ENCODE peak calls at places on chromosome 16, in four cellular contexts. One of them, this sample, is unnamed.

GRCh38 chr16:57704905-57705852 is 10.6 kb downstream of the DRC7 start:
- DNase-seq in AG04450: no peak
- DNase-seq in heart right ventricle: no peak
- DNase-seq in heart left ventricle: no peak
- DNase-seq in this sample: no peak

GRCh38 chr16:84879569-84880487 is 60.0 kb downstream of the CRISPLD2 start:
- DNase-seq in heart left ventricle: no peak
- DNase-seq in heart right ventricle: no peak
- DNase-seq in AG04450: no peak
- DNase-seq in this sample: no peak

GRCh38 chr16:86577314-86577971 is 906 bp upstream of the FOXL1 start:
- DNase-seq in heart right ventricle: no peak
- DNase-seq in heart left ventricle: no peak
- DNase-seq in AG04450: peak
- DNase-seq in this sample: no peak

GRCh38 chr16:80664226-80664625 is 123.4 kb downstream of the DYNLRB2 start:
- DNase-seq in AG04450: no peak
- DNase-seq in heart right ventricle: no peak
- DNase-seq in heart left ventricle: no peak
- DNase-seq in this sample: no peak

GRCh38 chr16:78647019-78647418 is 547.6 kb downstream of the WWOX start:
- DNase-seq in AG04450: no peak
- DNase-seq in heart left ventricle: peak
- DNase-seq in heart right ventricle: peak
- DNase-seq in this sample: no peak

GRCh38 chr16:58448890-58449289 is 51.1 kb upstream of the NDRG4 start:
- DNase-seq in heart right ventricle: no peak
- DNase-seq in heart left ventricle: no peak
- DNase-seq in AG04450: no peak
- DNase-seq in this sample: no peak

GRCh38 chr16:4338125-4338582 is 13.0 kb downstream of the PAM16 start:
- DNase-seq in AG04450: no peak
- DNase-seq in heart left ventricle: no peak
- DNase-seq in heart right ventricle: no peak
- DNase-seq in this sample: peak

GRCh38 chr16:30775381-30776099 is 11.5 kb downstream of the ZNF629 start:
- DNase-seq in AG04450: no peak
- DNase-seq in heart left ventricle: peak
- DNase-seq in heart right ventricle: peak
- DNase-seq in this sample: peak

GRCh38 chr16:23079683-23080221 is 69.5 kb downstream of the USP31 start:
- DNase-seq in AG04450: no peak
- DNase-seq in heart right ventricle: no peak
- DNase-seq in heart left ventricle: no peak
- DNase-seq in this sample: no peak

GRCh38 chr16:29738514-29738913 is 7.3 kb downstream of the C16orf54 start:
- DNase-seq in heart left ventricle: no peak
- DNase-seq in heart right ventricle: no peak
- DNase-seq in AG04450: no peak
- DNase-seq in this sample: no peak

GRCh38 chr16:80259289-80259805 is 281.4 kb upstream of the DYNLRB2 start:
- DNase-seq in heart left ventricle: no peak
- DNase-seq in heart right ventricle: no peak
- DNase-seq in AG04450: no peak
- DNase-seq in this sample: no peak

GRCh38 chr16:28163699-28164584 is 47.8 kb downstream of the XPO6 start:
- DNase-seq in AG04450: no peak
- DNase-seq in heart left ventricle: no peak
- DNase-seq in heart right ventricle: no peak
- DNase-seq in this sample: no peak

GRCh38 chr16:75385507-75386152 is 47.7 kb downstream of the CFDP1 start:
- DNase-seq in AG04450: peak
- DNase-seq in heart left ventricle: no peak
- DNase-seq in heart right ventricle: peak
- DNase-seq in this sample: no peak

GRCh38 chr16:65212240-65212639 is 90.4 kb upstream of the CDH11 start:
- DNase-seq in heart right ventricle: no peak
- DNase-seq in heart left ventricle: no peak
- DNase-seq in AG04450: no peak
- DNase-seq in this sample: no peak

GRCh38 chr16:4500283-4500682 is 24.1 kb downstream of the HMOX2 start:
- DNase-seq in heart right ventricle: no peak
- DNase-seq in AG04450: peak
- DNase-seq in heart left ventricle: no peak
- DNase-seq in this sample: no peak

GRCh38 chr16:81237282-81237681 is 1.2 kb upstream of the BCO1 start:
- DNase-seq in AG04450: no peak
- DNase-seq in heart left ventricle: peak
- DNase-seq in heart right ventricle: peak
- DNase-seq in this sample: no peak

GRCh38 chr16:9372934-9373890 is 281.8 kb downstream of the HAPSTR1 start:
- DNase-seq in heart right ventricle: no peak
- DNase-seq in heart left ventricle: no peak
- DNase-seq in AG04450: no peak
- DNase-seq in this sample: no peak

GRCh38 chr16:69371564-69371963 is 14.2 kb downstream of the TERF2 start:
- DNase-seq in AG04450: no peak
- DNase-seq in heart right ventricle: no peak
- DNase-seq in heart left ventricle: no peak
- DNase-seq in this sample: no peak

GRCh38 chr16:80583466-80583865 is 42.7 kb downstream of the DYNLRB2 start:
- DNase-seq in AG04450: no peak
- DNase-seq in heart left ventricle: no peak
- DNase-seq in heart right ventricle: peak
- DNase-seq in this sample: no peak

GRCh38 chr16:30948956-30949654 is at the start of gene ORAI3:
- DNase-seq in heart left ventricle: peak
- DNase-seq in AG04450: no peak
- DNase-seq in heart right ventricle: peak
- DNase-seq in this sample: peak

GRCh38 chr16:53769185-53769584 is 65.2 kb downstream of the FTO start:
- DNase-seq in heart left ventricle: no peak
- DNase-seq in AG04450: no peak
- DNase-seq in heart right ventricle: no peak
- DNase-seq in this sample: no peak

GRCh38 chr16:30761928-30762902 is at the start of the genes CFAP119 and RNF40:
- DNase-seq in AG04450: peak
- DNase-seq in heart left ventricle: peak
- DNase-seq in heart right ventricle: peak
- DNase-seq in this sample: peak

GRCh38 chr16:30407794-30408534 is 558 bp downstream of the ZNF771 start:
- DNase-seq in heart left ventricle: no peak
- DNase-seq in heart right ventricle: no peak
- DNase-seq in AG04450: no peak
- DNase-seq in this sample: no peak

GRCh38 chr16:61413026-61413425 is 623.2 kb downstream of the CDH8 start:
- DNase-seq in heart left ventricle: no peak
- DNase-seq in heart right ventricle: no peak
- DNase-seq in AG04450: no peak
- DNase-seq in this sample: no peak

GRCh38 chr16:30028438-30029093 is 2.5 kb downstream of the TLCD3B start:
- DNase-seq in AG04450: no peak
- DNase-seq in heart right ventricle: no peak
- DNase-seq in heart left ventricle: peak
- DNase-seq in this sample: no peak

GRCh38 chr16:87369796-87370719 is 13.5 kb downstream of the FBXO31 start:
- DNase-seq in heart left ventricle: no peak
- DNase-seq in AG04450: no peak
- DNase-seq in heart right ventricle: no peak
- DNase-seq in this sample: no peak

GRCh38 chr16:11053916-11054460 is 109.6 kb downstream of the CLEC16A start:
- DNase-seq in heart right ventricle: no peak
- DNase-seq in AG04450: no peak
- DNase-seq in heart left ventricle: no peak
- DNase-seq in this sample: peak

GRCh38 chr16:53089434-53090270 is 34.9 kb downstream of the CHD9 start:
- DNase-seq in heart right ventricle: peak
- DNase-seq in AG04450: no peak
- DNase-seq in heart left ventricle: peak
- DNase-seq in this sample: no peak

GRCh38 chr16:22161999-22162657 is at the start of gene SDR42E2:
- DNase-seq in AG04450: no peak
- DNase-seq in heart left ventricle: no peak
- DNase-seq in heart right ventricle: no peak
- DNase-seq in this sample: peak

GRCh38 chr16:24639769-24640168 is 89.7 kb upstream of the TNRC6A start:
- DNase-seq in heart left ventricle: no peak
- DNase-seq in heart right ventricle: no peak
- DNase-seq in AG04450: no peak
- DNase-seq in this sample: no peak

GRCh38 chr16:24825696-24826095 is 20.1 kb upstream of the SLC5A11 start:
- DNase-seq in AG04450: no peak
- DNase-seq in heart left ventricle: no peak
- DNase-seq in heart right ventricle: no peak
- DNase-seq in this sample: no peak

GRCh38 chr16:59341368-59341767 is 607.3 kb upstream of the GOT2 start:
- DNase-seq in heart left ventricle: no peak
- DNase-seq in heart right ventricle: no peak
- DNase-seq in AG04450: no peak
- DNase-seq in this sample: no peak

GRCh38 chr16:66474750-66475199 is 47.7 kb downstream of the BEAN1 start:
- DNase-seq in heart left ventricle: no peak
- DNase-seq in heart right ventricle: no peak
- DNase-seq in AG04450: no peak
- DNase-seq in this sample: no peak

GRCh38 chr16:81709369-81709900 is 69.7 kb upstream of the PLCG2 start:
- DNase-seq in heart left ventricle: no peak
- DNase-seq in heart right ventricle: no peak
- DNase-seq in AG04450: no peak
- DNase-seq in this sample: peak

GRCh38 chr16:81738831-81739496 is 40.1 kb upstream of the PLCG2 start:
- DNase-seq in heart left ventricle: peak
- DNase-seq in AG04450: no peak
- DNase-seq in heart right ventricle: peak
- DNase-seq in this sample: peak

GRCh38 chr16:11354733-11355574 is 9.7 kb downstream of the RMI2 start:
- DNase-seq in heart right ventricle: no peak
- DNase-seq in AG04450: peak
- DNase-seq in heart left ventricle: no peak
- DNase-seq in this sample: peak

GRCh38 chr16:66370786-66371684 is 4.5 kb downstream of the CDH5 start:
- DNase-seq in AG04450: no peak
- DNase-seq in heart left ventricle: no peak
- DNase-seq in heart right ventricle: no peak
- DNase-seq in this sample: no peak

GRCh38 chr16:80569440-80570105 is 28.8 kb downstream of the DYNLRB2 start:
- DNase-seq in heart right ventricle: no peak
- DNase-seq in heart left ventricle: no peak
- DNase-seq in AG04450: no peak
- DNase-seq in this sample: no peak

GRCh38 chr16:89102035-89102776 is 8.6 kb downstream of the ACSF3 start:
- DNase-seq in heart right ventricle: no peak
- DNase-seq in heart left ventricle: no peak
- DNase-seq in AG04450: no peak
- DNase-seq in this sample: no peak

GRCh38 chr16:89098767-89099430 is 5.2 kb downstream of the ACSF3 start:
- DNase-seq in heart right ventricle: no peak
- DNase-seq in AG04450: no peak
- DNase-seq in heart left ventricle: no peak
- DNase-seq in this sample: no peak

GRCh38 chr16:89101303-89102034 is 7.8 kb downstream of the ACSF3 start:
- DNase-seq in heart left ventricle: no peak
- DNase-seq in AG04450: no peak
- DNase-seq in heart right ventricle: no peak
- DNase-seq in this sample: no peak

GRCh38 chr16:89099905-89100304 is 6.3 kb downstream of the ACSF3 start:
- DNase-seq in heart right ventricle: no peak
- DNase-seq in AG04450: no peak
- DNase-seq in heart left ventricle: no peak
- DNase-seq in this sample: no peak

GRCh38 chr16:89100601-89101302 is 7.1 kb downstream of the ACSF3 start:
- DNase-seq in heart right ventricle: no peak
- DNase-seq in AG04450: no peak
- DNase-seq in heart left ventricle: no peak
- DNase-seq in this sample: no peak
- H3K4me3 ChIP-seq in heart right ventricle: no peak
- H3K4me3 ChIP-seq in AG04450: no peak
- H3K4me3 ChIP-seq in heart left ventricle: no peak
- H3K4me3 ChIP-seq in this sample: no peak

GRCh38 chr16:19883296-19883951 is 1.2 kb downstream of the GPRC5B start:
- DNase-seq in heart right ventricle: peak
- DNase-seq in AG04450: no peak
- DNase-seq in heart left ventricle: peak
- DNase-seq in this sample: no peak
- H3K4me3 ChIP-seq in heart right ventricle: peak
- H3K4me3 ChIP-seq in AG04450: peak
- H3K4me3 ChIP-seq in heart left ventricle: peak
- H3K4me3 ChIP-seq in this sample: peak

GRCh38 chr16:50467559-50467942 is 80.6 kb upstream of the NKD1 start:
- DNase-seq in heart right ventricle: no peak
- DNase-seq in AG04450: no peak
- DNase-seq in heart left ventricle: no peak
- DNase-seq in this sample: peak

GRCh38 chr16:50469121-50469743 is 79.0 kb upstream of the NKD1 start:
- DNase-seq in heart right ventricle: no peak
- DNase-seq in AG04450: no peak
- DNase-seq in heart left ventricle: no peak
- DNase-seq in this sample: peak

GRCh38 chr16:50469744-50470301 is 78.4 kb upstream of the NKD1 start:
- DNase-seq in heart left ventricle: peak
- DNase-seq in AG04450: no peak
- DNase-seq in heart right ventricle: peak
- DNase-seq in this sample: no peak

GRCh38 chr16:50468749-50469078 is 79.5 kb upstream of the NKD1 start:
- DNase-seq in AG04450: no peak
- DNase-seq in heart right ventricle: no peak
- DNase-seq in heart left ventricle: no peak
- DNase-seq in this sample: no peak

GRCh38 chr16:50467943-50468748 is 80.0 kb upstream of the NKD1 start:
- DNase-seq in AG04450: no peak
- DNase-seq in heart right ventricle: no peak
- DNase-seq in heart left ventricle: no peak
- DNase-seq in this sample: peak
- H3K4me3 ChIP-seq in AG04450: no peak
- H3K4me3 ChIP-seq in heart right ventricle: peak
- H3K4me3 ChIP-seq in heart left ventricle: peak
- H3K4me3 ChIP-seq in this sample: peak

DNA sequence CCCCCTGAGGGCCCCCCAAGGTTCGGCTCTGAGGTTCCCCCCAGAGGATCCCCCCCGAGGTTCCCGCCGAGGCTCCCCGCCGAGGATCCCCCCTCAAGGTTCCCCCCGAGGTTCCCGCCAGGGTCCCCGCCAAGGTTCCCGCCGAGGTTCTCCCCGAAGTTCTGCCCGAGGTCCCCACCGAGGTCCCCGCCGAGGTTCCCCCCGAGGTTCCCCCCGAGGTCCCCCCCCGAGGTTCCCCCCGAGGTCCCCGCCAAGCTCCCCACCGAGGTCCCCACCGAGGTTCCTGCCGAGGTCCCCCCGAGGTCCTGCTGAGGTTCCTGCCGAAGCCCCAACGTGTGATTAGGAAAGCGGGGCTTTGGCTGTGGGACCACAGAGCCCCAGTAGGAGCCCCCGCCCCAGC is 32.2 kb upstream of the SSTR5 start:
- DNase-seq in AG04450: no peak
- DNase-seq in heart right ventricle: no peak
- DNase-seq in heart left ventricle: no peak
- DNase-seq in this sample: no peak
- H3K4me3 ChIP-seq in AG04450: no peak
- H3K4me3 ChIP-seq in heart right ventricle: no peak
- H3K4me3 ChIP-seq in heart left ventricle: no peak
- H3K4me3 ChIP-seq in this sample: no peak